ENCODE peak calls at places on chromosomes 4 and X, in six cellular contexts. P is GM23248, C is fibroblast of lung, I is GM12878, Z is GM23338, K is MM.1S. D is an unnamed sample.

GRCh38 chrX:13733506-13733905 is 914 bp downstream of the TRAPPC2 start:
- DNase-seq in C (peak; percentile 10), K (no peak), Z (no peak), I (no peak), P (peak; percentile 36), D (no peak)

GRCh38 chr4:186037692-186038658 is 31.0 kb upstream of the TLR3 start:
- DNase-seq in K (peak; percentile 63), P (peak; percentile 69), C (peak; percentile 69), I (peak; percentile 36), Z (peak; percentile 83), D (peak; percentile 48)

GRCh38 chr4:103075435-103075893 is 1.1 kb downstream of the SLC9B2 start:
- DNase-seq in C (peak; percentile 30), P (peak; percentile 51), K (peak; percentile 9), Z (no peak), I (no peak), D (peak; percentile 16)

GRCh38 chr4:114615435-114615834 is 16.8 kb downstream of the UGT8 start:
- DNase-seq in Z (no peak), I (no peak), C (no peak), K (no peak), P (no peak), D (no peak)

GRCh38 chrX:19772759-19773623 is 114.4 kb downstream of the SH3KBP1 start:
- DNase-seq in P (peak; percentile 21), C (no peak), I (no peak), Z (no peak), K (peak; percentile 18), D (no peak)

GRCh38 chr4:10366628-10367027 is 90.6 kb downstream of the ZNF518B start:
- DNase-seq in Z (no peak), K (no peak), C (no peak), P (no peak), I (no peak), D (peak; percentile 80)

GRCh38 chr4:1676605-1677525 is 7.2 kb downstream of the FAM53A start:
- DNase-seq in K (no peak), P (no peak), C (no peak), Z (no peak), I (no peak), D (no peak)

GRCh38 chrX:17944833-17945497 is 83.9 kb upstream of the RAI2 start:
- DNase-seq in I (no peak), C (no peak), Z (peak; percentile 57), K (peak; percentile 38), P (peak; percentile 1), D (no peak)

GRCh38 chrX:40852573-40852972 is 117.2 kb upstream of the MED14 start:
- DNase-seq in I (no peak), P (no peak), Z (peak; percentile 61), K (no peak), C (no peak), D (no peak)

GRCh38 chr4:26076896-26077295 is 162.9 kb downstream of the SMIM20 start:
- DNase-seq in C (peak; percentile 37), I (no peak), K (no peak), Z (no peak), P (peak; percentile 61), D (no peak)

DNA sequence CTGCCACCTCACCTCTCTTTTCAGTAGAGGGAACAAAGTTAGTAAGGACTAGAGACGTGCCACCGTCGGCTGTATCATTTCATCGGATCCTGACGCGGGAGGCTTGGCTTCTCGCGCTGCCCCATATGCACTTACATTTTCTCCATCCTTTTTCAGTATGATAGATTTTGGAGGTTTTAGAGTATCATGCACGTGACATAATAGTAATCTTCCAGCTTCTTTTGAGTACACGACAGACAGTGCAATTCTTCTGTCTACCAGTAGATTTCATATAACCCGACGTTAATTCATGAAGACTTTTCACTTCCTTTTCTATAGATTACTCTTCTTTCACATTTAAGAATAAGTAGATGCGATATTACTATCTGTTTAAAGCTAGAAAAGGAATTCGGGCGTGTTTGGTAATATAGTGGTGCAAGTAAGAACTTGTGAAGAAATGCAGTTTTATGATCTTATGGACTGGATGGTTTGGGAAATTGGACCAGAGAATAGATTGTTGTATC is 995 bp downstream of the CDS1 start:
- DNase-seq in K (peak; percentile 36), P (peak; percentile 37), I (no peak), C (no peak), Z (no peak), D (no peak)
- TF ChIP-seq EZH2 in K (no peak), P (peak; percentile 99), I (no peak), C (no peak), Z (no peak), D (no peak)

DNA sequence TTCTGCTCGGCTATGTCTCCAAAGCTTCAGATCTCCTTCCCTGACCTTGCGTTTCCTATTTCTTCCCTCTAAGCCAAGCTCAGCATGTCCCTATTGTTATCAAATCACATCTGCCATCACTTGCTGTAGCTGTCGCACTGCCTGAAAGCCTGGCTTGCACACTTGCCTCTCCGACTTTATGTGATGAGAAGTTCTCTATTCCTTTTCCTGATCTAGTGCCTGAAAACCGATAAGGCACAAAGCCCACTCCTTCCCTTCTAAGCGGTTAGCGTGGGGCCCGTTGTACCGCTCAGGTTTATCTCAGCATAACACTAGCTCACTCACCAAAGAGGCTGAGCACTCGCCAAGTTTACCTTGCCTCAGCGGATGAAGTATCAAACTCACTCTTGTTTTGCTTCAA is 816 bp downstream of the NMU start:
- DNase-seq in Z (peak; percentile 37), C (no peak), I (no peak), K (no peak), P (no peak), D (no peak)
- TF ChIP-seq EZH2 in Z (no peak), C (peak; percentile 91), I (no peak), K (no peak), P (peak; percentile 82), D (no peak)

GRCh38 chrX:53441531-53442321 is 7.6 kb upstream of the HSD17B10 start:
- DNase-seq in I (peak; percentile 38), C (peak; percentile 63), P (peak; percentile 80), K (peak; percentile 80), Z (peak; percentile 78), D (peak; percentile 71)

GRCh38 chrX:53438832-53439230 is 4.7 kb upstream of the HSD17B10 start:
- DNase-seq in I (no peak), P (no peak), Z (no peak), C (no peak), K (no peak), D (no peak)

GRCh38 chrX:53440101-53440500 is 5.9 kb upstream of the HSD17B10 start:
- DNase-seq in Z (no peak), C (no peak), I (no peak), K (no peak), P (no peak), D (peak; percentile 5)

GRCh38 chrX:53442322-53442631 is 8.1 kb upstream of the HSD17B10 start:
- DNase-seq in K (no peak), Z (no peak), I (no peak), C (no peak), P (no peak), D (no peak)

DNA sequence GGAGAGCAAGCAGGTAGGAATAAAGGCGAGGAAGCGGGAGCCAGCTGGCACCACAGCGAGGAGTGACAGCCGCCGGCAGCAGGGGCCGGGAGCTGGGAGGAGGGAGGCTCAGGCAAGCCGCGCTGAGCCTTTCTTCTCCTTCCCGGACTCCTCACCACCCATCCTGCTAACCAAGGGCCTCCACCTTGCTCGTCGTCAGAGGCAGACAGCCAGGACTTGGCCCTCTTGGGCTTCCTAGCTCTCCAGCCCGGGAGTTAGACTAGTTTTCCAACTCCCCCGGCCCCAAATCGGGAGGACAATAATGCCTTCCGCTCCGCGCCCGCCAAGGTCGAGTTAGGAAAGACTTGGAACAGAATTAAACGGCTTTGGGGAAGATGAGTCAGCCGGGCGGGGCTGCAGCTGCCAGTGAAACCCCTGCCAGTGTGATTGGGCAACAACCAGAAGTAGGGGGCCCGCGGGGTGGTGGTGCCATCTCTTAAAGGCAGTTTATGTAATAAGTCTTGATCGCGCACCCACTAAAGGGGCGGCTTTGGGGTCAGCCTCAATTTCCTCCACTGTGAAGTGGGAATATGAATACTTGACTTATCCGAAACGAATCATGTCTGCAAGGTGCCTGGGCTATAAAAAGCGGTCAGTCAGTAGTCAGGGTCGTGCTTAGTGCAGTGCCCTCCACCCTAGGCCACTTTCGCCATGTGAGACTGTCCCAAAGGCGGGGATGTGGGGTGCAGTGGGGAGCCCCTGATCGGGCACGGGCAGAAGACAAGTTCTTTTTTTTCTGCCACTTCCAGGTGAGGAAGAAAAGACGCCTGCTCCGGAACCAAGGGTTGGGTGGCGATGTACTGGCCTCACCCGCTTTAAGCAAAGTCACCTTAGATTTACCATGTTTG is 6.7 kb upstream of the HSD17B10 start:
- DNase-seq in Z (peak; percentile 30), I (no peak), K (no peak), C (peak; percentile 58), P (peak; percentile 82), D (peak; percentile 72)
- TF ChIP-seq EZH2 in Z (no peak), I (no peak), K (no peak), C (no peak), P (no peak), D (no peak)

DNA sequence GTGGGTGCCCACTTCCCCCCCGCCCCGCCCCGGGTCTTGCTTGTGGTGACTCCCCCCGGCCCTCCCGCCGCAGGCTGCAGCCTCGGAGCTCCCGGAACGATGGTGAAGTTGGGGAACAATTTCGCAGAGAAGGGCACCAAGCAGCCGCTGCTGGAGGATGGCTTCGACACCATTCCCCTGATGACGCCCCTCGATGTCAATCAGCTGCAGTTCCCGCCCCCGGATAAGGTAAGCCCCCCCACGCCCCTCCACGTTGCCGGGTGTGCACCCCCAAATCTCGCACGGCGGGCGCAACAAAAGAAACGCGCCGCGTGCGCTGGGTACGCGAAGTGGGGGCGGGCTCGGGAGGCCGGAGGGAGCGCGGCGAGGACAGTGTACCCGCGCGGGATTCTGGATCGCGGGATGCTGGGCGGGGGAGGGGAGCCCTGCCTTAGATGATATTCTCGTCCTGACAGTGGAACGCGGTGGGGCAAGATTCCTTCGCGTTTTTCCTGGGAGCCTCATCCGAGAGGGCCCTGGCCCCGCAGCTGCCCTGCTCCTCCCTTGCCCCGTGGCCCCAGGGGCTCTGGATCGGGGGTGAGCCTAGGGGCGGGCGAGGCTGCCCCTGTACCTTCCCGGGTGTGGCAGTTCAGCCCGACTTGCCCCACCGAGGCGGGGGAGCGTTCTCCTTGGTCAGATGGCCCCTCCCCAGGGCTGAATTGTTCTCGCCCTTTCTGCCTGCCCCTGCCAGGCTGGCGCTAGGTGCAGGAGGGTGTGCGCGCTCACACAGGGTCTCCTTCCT is 819 bp downstream of the NSG1 start:
- DNase-seq in Z (peak; percentile 58), I (no peak), P (peak; percentile 24), K (no peak), C (no peak), D (no peak)
- TF ChIP-seq EZH2 in Z (no peak), I (no peak), P (no peak), K (no peak), C (peak; percentile 55), D (no peak)

DNA sequence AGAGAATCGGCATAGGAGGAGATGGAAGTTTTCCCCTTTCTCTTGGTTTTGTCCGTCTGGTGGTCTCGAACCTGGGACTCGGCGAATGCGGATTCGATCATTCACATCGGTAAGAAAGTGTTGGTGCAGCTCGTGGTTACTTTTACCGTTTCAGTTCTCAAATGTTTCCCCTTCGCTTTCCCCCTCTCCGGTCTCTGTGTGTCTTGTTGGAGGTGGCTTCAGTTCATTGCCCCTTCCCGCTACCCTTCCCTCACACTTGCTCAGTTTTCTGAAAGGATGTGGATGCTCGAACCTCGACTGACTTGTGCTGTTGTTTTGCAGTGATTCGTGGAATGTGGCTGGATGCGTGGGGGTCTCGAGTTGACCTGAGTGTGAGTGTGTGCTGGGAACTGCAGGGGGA is 870 bp downstream of the GRID2 start:
- DNase-seq in Z (peak; percentile 60), P (no peak), K (no peak), C (no peak), I (no peak), D (no peak)
- TF ChIP-seq EZH2 in Z (no peak), P (peak; percentile 27), K (no peak), C (peak; percentile 77), I (no peak), D (peak; percentile 99)

GRCh38 chrX:111892375-111892774 is 16.4 kb downstream of the TRPC5OS start:
- DNase-seq in C (no peak), I (no peak), P (no peak), K (no peak), Z (no peak), D (no peak)
- TF ChIP-seq EZH2 in C (no peak), I (no peak), P (no peak), K (no peak), Z (no peak), D (no peak)

D was measured in mammary epithelial cell.